ENCODE peak calls at places on chromosome 12, in six cellular contexts. D is HCT116, M is cardiac muscle cell, C is thoracic aorta, H is mesothelial cell of epicardium, R is Caco-2. W is an unnamed sample.

GRCh38 chr12:124751654-124752355 is 111.9 kb downstream of the SCARB1 start:
- DNase-seq in D (no peak), M (no peak), C (no peak), H (no peak), R (no peak), W (no peak)

GRCh38 chr12:69330475-69331473 is 17.4 kb upstream of the LYZ start:
- DNase-seq in D (no peak), M (peak), C (no peak), H (no peak), R (peak), W (no peak)

GRCh38 chr12:131950182-131950913 is 606 bp downstream of the EP400 start:
- DNase-seq in D (no peak), M (peak), C (no peak), H (peak), R (peak), W (peak)

GRCh38 chr12:109513977-109514376 is 36.5 kb downstream of the UBE3B start:
- DNase-seq in D (no peak), M (no peak), C (no peak), H (no peak), R (no peak), W (no peak)

GRCh38 chr12:12877789-12878455 is 13.4 kb upstream of the GPRC5A start:
- DNase-seq in D (no peak), M (no peak), C (no peak), H (no peak), R (no peak), W (no peak)

GRCh38 chr12:53344824-53345485 is 8.8 kb upstream of the SP7 start:
- DNase-seq in D (no peak), M (peak), C (no peak), H (peak), R (peak), W (peak)

GRCh38 chr12:108734200-108734906 is 3.0 kb upstream of the CORO1C start:
- DNase-seq in D (peak), M (no peak), C (peak), H (no peak), R (peak), W (no peak)

GRCh38 chr12:88985631-88986030 is 366.7 kb downstream of the DUSP6 start:
- DNase-seq in D (no peak), M (no peak), C (no peak), H (no peak), R (no peak), W (no peak)

GRCh38 chr12:62834406-62834805 is 100.5 kb downstream of the PPM1H start:
- DNase-seq in D (no peak), M (no peak), C (no peak), H (no peak), R (no peak), W (no peak)

GRCh38 chr12:111505601-111506036 is 93.5 kb downstream of the ATXN2 start:
- DNase-seq in D (no peak), M (no peak), C (no peak), H (no peak), R (no peak), W (no peak)

GRCh38 chr12:62205348-62205747 is 54.9 kb upstream of the USP15 start:
- DNase-seq in D (no peak), M (no peak), C (no peak), H (no peak), R (peak), W (no peak)

GRCh38 chr12:27367078-27367477 is 34.4 kb downstream of the BMAL2 start:
- DNase-seq in D (no peak), M (no peak), C (no peak), H (no peak), R (no peak), W (no peak)

GRCh38 chr12:68455676-68456345 is 123.6 kb upstream of the MDM1 start:
- DNase-seq in D (no peak), M (no peak), C (no peak), H (no peak), R (no peak), W (no peak)

GRCh38 chr12:124797321-124797720 is 66.3 kb downstream of the SCARB1 start:
- DNase-seq in D (no peak), M (no peak), C (no peak), H (no peak), R (no peak), W (no peak)

GRCh38 chr12:129964826-129965457 is 61.1 kb upstream of the TMEM132D start:
- DNase-seq in D (no peak), M (no peak), C (no peak), H (no peak), R (no peak), W (peak)

GRCh38 chr12:69309461-69309860 is 38.7 kb upstream of the LYZ start:
- DNase-seq in D (no peak), M (no peak), C (no peak), H (no peak), R (no peak), W (no peak)

GRCh38 chr12:12441051-12441807 is 84.4 kb downstream of the BORCS5 start:
- DNase-seq in D (no peak), M (no peak), C (no peak), H (no peak), R (no peak), W (no peak)

GRCh38 chr12:94172031-94172430 is 23.7 kb downstream of the PLXNC1 start:
- DNase-seq in D (no peak), M (no peak), C (no peak), H (no peak), R (no peak), W (no peak)

GRCh38 chr12:26810330-26810729 is 22.7 kb downstream of the ITPR2 start:
- DNase-seq in D (no peak), M (peak), C (no peak), H (no peak), R (no peak), W (no peak)

GRCh38 chr12:130791699-130792098 is 47.4 kb downstream of the STX2 start:
- DNase-seq in D (no peak), M (no peak), C (no peak), H (no peak), R (no peak), W (no peak)

GRCh38 chr12:87801860-87802720 is 227.1 kb downstream of the C12orf50 start:
- DNase-seq in D (no peak), M (no peak), C (no peak), H (no peak), R (no peak), W (no peak)

GRCh38 chr12:54622463-54623183 is 12.1 kb downstream of the LACRT start:
- DNase-seq in D (no peak), M (no peak), C (no peak), H (no peak), R (no peak), W (no peak)
- TF ChIP-seq CTCF in D (peak), M (peak), C (no peak), H (peak), R (peak), W (peak)

GRCh38 chr12:96698521-96698920 is 208.5 kb upstream of the NEDD1 start:
- DNase-seq in D (no peak), M (no peak), C (no peak), H (no peak), R (no peak), W (no peak)
- TF ChIP-seq CTCF in D (no peak), M (no peak), C (no peak), H (no peak), R (no peak), W (no peak)

GRCh38 chr12:92248977-92249376 is 103.3 kb upstream of the BTG1 start:
- DNase-seq in D (no peak), M (no peak), C (no peak), H (no peak), R (no peak), W (no peak)

GRCh38 chr12:92242917-92243316 is 97.3 kb upstream of the BTG1 start:
- DNase-seq in D (no peak), M (no peak), C (no peak), H (no peak), R (no peak), W (no peak)

DNA sequence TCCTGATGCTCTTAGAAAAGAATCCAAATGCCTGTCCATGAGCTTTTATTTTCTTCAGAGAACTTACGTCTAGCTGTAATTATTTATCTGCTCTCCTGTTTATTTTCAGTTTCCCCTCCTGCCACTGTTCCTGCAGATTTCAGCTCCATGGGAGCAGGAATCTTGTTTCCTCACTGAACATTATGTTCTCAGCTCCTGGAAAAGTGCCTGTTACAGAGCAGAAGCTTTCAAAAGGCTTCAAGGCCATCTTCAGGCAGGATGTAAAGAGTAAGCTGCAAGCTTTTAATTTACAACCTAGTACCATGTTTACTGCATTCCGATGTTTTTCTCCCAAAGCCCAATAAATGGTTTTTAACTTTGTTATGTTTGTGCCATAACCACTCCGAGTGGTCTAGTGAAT is 98.4 kb upstream of the BTG1 start:
- DNase-seq in D (no peak), M (peak), C (no peak), H (no peak), R (no peak), W (no peak)
- TF ChIP-seq CTCF in D (no peak), M (peak), C (no peak), H (no peak), R (no peak), W (no peak)

DNA sequence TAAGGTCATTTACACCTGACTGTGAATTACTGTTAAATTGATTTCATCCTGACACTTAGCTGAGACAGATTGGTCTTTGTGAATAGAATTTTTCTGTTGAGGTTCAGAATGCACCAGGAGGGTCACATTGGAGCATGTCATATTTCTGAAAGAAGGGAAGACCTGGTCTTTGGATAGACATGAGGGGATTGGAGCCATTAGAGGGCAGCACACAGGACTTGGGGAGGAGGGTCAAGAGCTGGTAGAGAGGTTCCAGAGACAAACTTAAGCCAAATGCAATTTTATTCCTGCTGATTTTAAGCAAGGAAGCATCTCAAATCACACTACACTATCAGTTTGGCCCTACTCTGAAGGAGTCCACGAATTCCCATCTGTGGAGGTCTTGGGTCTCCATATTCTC is 41.1 kb downstream of the GUCY2C start:
- DNase-seq in D (no peak), M (no peak), C (no peak), H (no peak), R (no peak), W (no peak)
- TF ChIP-seq CTCF in D (no peak), M (no peak), C (no peak), H (no peak), R (no peak), W (no peak)

DNA sequence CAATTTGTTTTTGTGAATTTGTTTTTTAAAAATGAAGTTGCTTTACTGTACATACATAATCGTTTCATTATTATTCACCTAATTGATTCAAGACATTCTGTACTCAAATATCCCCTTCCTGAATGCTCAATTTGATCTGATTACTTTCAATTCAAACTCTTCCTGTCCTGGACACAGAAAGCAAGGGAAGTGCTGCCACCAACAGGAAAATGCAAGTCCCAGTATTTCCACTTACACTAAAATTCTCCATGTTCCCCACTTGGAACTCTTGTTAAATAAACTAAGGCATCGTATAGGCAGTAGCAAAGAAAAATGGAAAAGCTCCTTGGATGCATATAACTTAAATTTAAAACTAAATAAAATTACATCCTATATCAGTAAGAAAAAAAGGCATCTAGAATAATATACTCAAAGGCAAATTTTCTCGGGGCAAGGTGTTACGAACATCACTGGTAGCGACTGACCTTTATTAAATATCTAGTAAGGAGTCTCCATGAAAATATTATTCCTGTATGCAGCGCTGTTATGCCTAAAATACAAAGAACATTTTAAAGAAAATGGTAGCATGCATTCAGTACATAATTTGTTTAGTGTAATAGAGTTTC is 72.0 kb upstream of the DBX2 start:
- DNase-seq in D (peak), M (peak), C (no peak), H (no peak), R (peak), W (no peak)
- TF ChIP-seq CTCF in D (peak), M (peak), C (no peak), H (no peak), R (peak), W (peak)

GRCh38 chr12:81084848-81085350 is 7.0 kb downstream of the ACSS3 start:
- DNase-seq in D (no peak), M (no peak), C (no peak), H (no peak), R (no peak), W (no peak)

GRCh38 chr12:81085832-81086231 is 8.0 kb downstream of the ACSS3 start:
- DNase-seq in D (no peak), M (no peak), C (no peak), H (no peak), R (no peak), W (no peak)

GRCh38 chr12:81086342-81086741 is 8.5 kb downstream of the ACSS3 start:
- DNase-seq in D (no peak), M (no peak), C (no peak), H (no peak), R (peak), W (no peak)

GRCh38 chr12:81089412-81089811 is 11.5 kb downstream of the ACSS3 start:
- DNase-seq in D (no peak), M (no peak), C (no peak), H (no peak), R (no peak), W (no peak)

GRCh38 chr12:81088221-81088620 is 10.3 kb downstream of the ACSS3 start:
- DNase-seq in D (no peak), M (no peak), C (no peak), H (no peak), R (no peak), W (no peak)
- TF ChIP-seq CTCF in D (no peak), M (no peak), C (no peak), H (no peak), R (no peak), W (no peak)

W was measured in progenitor cell of endocrine pancreas.